ENCODE peak calls at places on chromosomes 6 and 20, in nine cellular contexts. One of them, this sample, is unnamed.

GRCh38 chr6:97322226-97322625 is 39.2 kb upstream of the MMS22L start:
- DNase-seq in lower lobe of right lung: no peak
- DNase-seq in activated T-cell treated with anti-CD3 and anti-CD28 coated beads for 1 hour: no peak
- DNase-seq in ELR: peak; percentile 8
- DNase-seq in lung microvascular endothelial cell: no peak
- DNase-seq in stimulated activated CD4-positive, alpha-beta T cell treated with anti-CD3 and anti-CD28 coated beads, Interleukin-4, amount 100 ng/mL, for 1 hour: no peak
- DNase-seq in HEK293T: no peak
- DNase-seq in fibroblast of the aortic adventitia: no peak
- DNase-seq in naive B cell: no peak
- DNase-seq in this sample: no peak

GRCh38 chr20:36614781-36615557 is 9.4 kb downstream of the RAB5IF start:
- DNase-seq in lower lobe of right lung: no peak
- DNase-seq in activated T-cell treated with anti-CD3 and anti-CD28 coated beads for 1 hour: no peak
- DNase-seq in ELR: no peak
- DNase-seq in lung microvascular endothelial cell: no peak
- DNase-seq in stimulated activated CD4-positive, alpha-beta T cell treated with anti-CD3 and anti-CD28 coated beads, Interleukin-4, amount 100 ng/mL, for 1 hour: no peak
- DNase-seq in HEK293T: no peak
- DNase-seq in fibroblast of the aortic adventitia: no peak
- DNase-seq in naive B cell: no peak
- DNase-seq in this sample: no peak

GRCh38 chr6:167225903-167226508 is 65.1 kb upstream of the UNC93A start:
- DNase-seq in lower lobe of right lung: no peak
- DNase-seq in activated T-cell treated with anti-CD3 and anti-CD28 coated beads for 1 hour: no peak
- DNase-seq in ELR: no peak
- DNase-seq in lung microvascular endothelial cell: no peak
- DNase-seq in stimulated activated CD4-positive, alpha-beta T cell treated with anti-CD3 and anti-CD28 coated beads, Interleukin-4, amount 100 ng/mL, for 1 hour: no peak
- DNase-seq in HEK293T: no peak
- DNase-seq in fibroblast of the aortic adventitia: no peak
- DNase-seq in naive B cell: no peak
- DNase-seq in this sample: no peak

GRCh38 chr6:43180985-43181384 is 1.0 kb upstream of the CUL9 start:
- DNase-seq in lower lobe of right lung: no peak
- DNase-seq in activated T-cell treated with anti-CD3 and anti-CD28 coated beads for 1 hour: no peak
- DNase-seq in ELR: peak; percentile 20
- DNase-seq in lung microvascular endothelial cell: peak; percentile 7
- DNase-seq in stimulated activated CD4-positive, alpha-beta T cell treated with anti-CD3 and anti-CD28 coated beads, Interleukin-4, amount 100 ng/mL, for 1 hour: no peak
- DNase-seq in HEK293T: no peak
- DNase-seq in fibroblast of the aortic adventitia: no peak
- DNase-seq in naive B cell: no peak
- DNase-seq in this sample: no peak

GRCh38 chr20:59564171-59564570 is 40.2 kb upstream of the PHACTR3 start:
- DNase-seq in lower lobe of right lung: no peak
- DNase-seq in activated T-cell treated with anti-CD3 and anti-CD28 coated beads for 1 hour: no peak
- DNase-seq in ELR: no peak
- DNase-seq in lung microvascular endothelial cell: no peak
- DNase-seq in stimulated activated CD4-positive, alpha-beta T cell treated with anti-CD3 and anti-CD28 coated beads, Interleukin-4, amount 100 ng/mL, for 1 hour: no peak
- DNase-seq in HEK293T: peak; percentile 4
- DNase-seq in fibroblast of the aortic adventitia: no peak
- DNase-seq in naive B cell: no peak
- DNase-seq in this sample: no peak

GRCh38 chr6:13624871-13625288 is 9.7 kb downstream of the NOL7 start:
- DNase-seq in lower lobe of right lung: no peak
- DNase-seq in activated T-cell treated with anti-CD3 and anti-CD28 coated beads for 1 hour: no peak
- DNase-seq in ELR: peak; percentile 66
- DNase-seq in lung microvascular endothelial cell: peak; percentile 62
- DNase-seq in stimulated activated CD4-positive, alpha-beta T cell treated with anti-CD3 and anti-CD28 coated beads, Interleukin-4, amount 100 ng/mL, for 1 hour: no peak
- DNase-seq in HEK293T: peak; percentile 58
- DNase-seq in fibroblast of the aortic adventitia: peak; percentile 48
- DNase-seq in naive B cell: peak; percentile 33
- DNase-seq in this sample: no peak

GRCh38 chr6:157579467-157580031 is 198.6 kb downstream of the ZDHHC14 start:
- DNase-seq in lower lobe of right lung: no peak
- DNase-seq in activated T-cell treated with anti-CD3 and anti-CD28 coated beads for 1 hour: no peak
- DNase-seq in ELR: peak; percentile 21
- DNase-seq in lung microvascular endothelial cell: peak; percentile 78
- DNase-seq in stimulated activated CD4-positive, alpha-beta T cell treated with anti-CD3 and anti-CD28 coated beads, Interleukin-4, amount 100 ng/mL, for 1 hour: no peak
- DNase-seq in HEK293T: no peak
- DNase-seq in fibroblast of the aortic adventitia: no peak
- DNase-seq in naive B cell: no peak
- DNase-seq in this sample: no peak

GRCh38 chr20:60862601-60863000 is 389.5 kb upstream of the CDH4 start:
- DNase-seq in lower lobe of right lung: no peak
- DNase-seq in activated T-cell treated with anti-CD3 and anti-CD28 coated beads for 1 hour: no peak
- DNase-seq in ELR: no peak
- DNase-seq in lung microvascular endothelial cell: no peak
- DNase-seq in stimulated activated CD4-positive, alpha-beta T cell treated with anti-CD3 and anti-CD28 coated beads, Interleukin-4, amount 100 ng/mL, for 1 hour: no peak
- DNase-seq in HEK293T: no peak
- DNase-seq in fibroblast of the aortic adventitia: no peak
- DNase-seq in naive B cell: no peak
- DNase-seq in this sample: no peak

GRCh38 chr20:4894409-4894808 is 106.9 kb downstream of the SLC23A2 start:
- DNase-seq in lower lobe of right lung: no peak
- DNase-seq in activated T-cell treated with anti-CD3 and anti-CD28 coated beads for 1 hour: no peak
- DNase-seq in ELR: no peak
- DNase-seq in lung microvascular endothelial cell: no peak
- DNase-seq in stimulated activated CD4-positive, alpha-beta T cell treated with anti-CD3 and anti-CD28 coated beads, Interleukin-4, amount 100 ng/mL, for 1 hour: no peak
- DNase-seq in HEK293T: no peak
- DNase-seq in fibroblast of the aortic adventitia: no peak
- DNase-seq in naive B cell: no peak
- DNase-seq in this sample: no peak

GRCh38 chr6:161542581-161542980 is 268.7 kb upstream of the AGPAT4 start:
- DNase-seq in lower lobe of right lung: no peak
- DNase-seq in activated T-cell treated with anti-CD3 and anti-CD28 coated beads for 1 hour: no peak
- DNase-seq in ELR: no peak
- DNase-seq in lung microvascular endothelial cell: no peak
- DNase-seq in stimulated activated CD4-positive, alpha-beta T cell treated with anti-CD3 and anti-CD28 coated beads, Interleukin-4, amount 100 ng/mL, for 1 hour: no peak
- DNase-seq in HEK293T: no peak
- DNase-seq in fibroblast of the aortic adventitia: no peak
- DNase-seq in naive B cell: no peak
- DNase-seq in this sample: no peak

GRCh38 chr20:22768779-22769178 is 184.4 kb upstream of the FOXA2 start:
- DNase-seq in lower lobe of right lung: no peak
- DNase-seq in activated T-cell treated with anti-CD3 and anti-CD28 coated beads for 1 hour: no peak
- DNase-seq in ELR: no peak
- DNase-seq in lung microvascular endothelial cell: no peak
- DNase-seq in stimulated activated CD4-positive, alpha-beta T cell treated with anti-CD3 and anti-CD28 coated beads, Interleukin-4, amount 100 ng/mL, for 1 hour: no peak
- DNase-seq in HEK293T: no peak
- DNase-seq in fibroblast of the aortic adventitia: no peak
- DNase-seq in naive B cell: no peak
- DNase-seq in this sample: no peak

GRCh38 chr20:46128310-46129151 is 10.4 kb downstream of the CD40 start:
- DNase-seq in lower lobe of right lung: no peak
- DNase-seq in activated T-cell treated with anti-CD3 and anti-CD28 coated beads for 1 hour: no peak
- DNase-seq in ELR: peak; percentile 36
- DNase-seq in lung microvascular endothelial cell: peak; percentile 59
- DNase-seq in stimulated activated CD4-positive, alpha-beta T cell treated with anti-CD3 and anti-CD28 coated beads, Interleukin-4, amount 100 ng/mL, for 1 hour: no peak
- DNase-seq in HEK293T: peak; percentile 69
- DNase-seq in fibroblast of the aortic adventitia: peak; percentile 14
- DNase-seq in naive B cell: no peak
- DNase-seq in this sample: no peak

GRCh38 chr6:34922177-34922663 is 33.2 kb downstream of the ANKS1A start:
- DNase-seq in lower lobe of right lung: no peak
- DNase-seq in activated T-cell treated with anti-CD3 and anti-CD28 coated beads for 1 hour: no peak
- DNase-seq in ELR: peak; percentile 91
- DNase-seq in lung microvascular endothelial cell: peak; percentile 16
- DNase-seq in stimulated activated CD4-positive, alpha-beta T cell treated with anti-CD3 and anti-CD28 coated beads, Interleukin-4, amount 100 ng/mL, for 1 hour: no peak
- DNase-seq in HEK293T: no peak
- DNase-seq in fibroblast of the aortic adventitia: peak; percentile 64
- DNase-seq in naive B cell: no peak
- DNase-seq in this sample: no peak

GRCh38 chr6:40906759-40907158 is 132.3 kb downstream of the UNC5CL start:
- DNase-seq in lower lobe of right lung: no peak
- DNase-seq in activated T-cell treated with anti-CD3 and anti-CD28 coated beads for 1 hour: no peak
- DNase-seq in ELR: peak; percentile 72
- DNase-seq in lung microvascular endothelial cell: peak; percentile 43
- DNase-seq in stimulated activated CD4-positive, alpha-beta T cell treated with anti-CD3 and anti-CD28 coated beads, Interleukin-4, amount 100 ng/mL, for 1 hour: no peak
- DNase-seq in HEK293T: no peak
- DNase-seq in fibroblast of the aortic adventitia: peak; percentile 8
- DNase-seq in naive B cell: no peak
- DNase-seq in this sample: no peak

GRCh38 chr6:73790572-73790971 is 94.6 kb downstream of the CD109 start:
- DNase-seq in lower lobe of right lung: no peak
- DNase-seq in activated T-cell treated with anti-CD3 and anti-CD28 coated beads for 1 hour: no peak
- DNase-seq in ELR: no peak
- DNase-seq in lung microvascular endothelial cell: no peak
- DNase-seq in stimulated activated CD4-positive, alpha-beta T cell treated with anti-CD3 and anti-CD28 coated beads, Interleukin-4, amount 100 ng/mL, for 1 hour: no peak
- DNase-seq in HEK293T: no peak
- DNase-seq in fibroblast of the aortic adventitia: no peak
- DNase-seq in naive B cell: no peak
- DNase-seq in this sample: no peak

GRCh38 chr6:153218184-153218792 is 87.2 kb upstream of the RGS17 start:
- DNase-seq in lower lobe of right lung: no peak
- DNase-seq in activated T-cell treated with anti-CD3 and anti-CD28 coated beads for 1 hour: no peak
- DNase-seq in ELR: no peak
- DNase-seq in lung microvascular endothelial cell: no peak
- DNase-seq in stimulated activated CD4-positive, alpha-beta T cell treated with anti-CD3 and anti-CD28 coated beads, Interleukin-4, amount 100 ng/mL, for 1 hour: no peak
- DNase-seq in HEK293T: no peak
- DNase-seq in fibroblast of the aortic adventitia: no peak
- DNase-seq in naive B cell: no peak
- DNase-seq in this sample: no peak

GRCh38 chr6:40083141-40083920 is 149.1 kb upstream of the MOCS1 start:
- DNase-seq in lower lobe of right lung: no peak
- DNase-seq in activated T-cell treated with anti-CD3 and anti-CD28 coated beads for 1 hour: no peak
- DNase-seq in ELR: no peak
- DNase-seq in lung microvascular endothelial cell: no peak
- DNase-seq in stimulated activated CD4-positive, alpha-beta T cell treated with anti-CD3 and anti-CD28 coated beads, Interleukin-4, amount 100 ng/mL, for 1 hour: no peak
- DNase-seq in HEK293T: no peak
- DNase-seq in fibroblast of the aortic adventitia: no peak
- DNase-seq in naive B cell: no peak
- DNase-seq in this sample: no peak

GRCh38 chr6:149405823-149406765 is 6.0 kb downstream of the SUMO4 start:
- DNase-seq in lower lobe of right lung: no peak
- DNase-seq in activated T-cell treated with anti-CD3 and anti-CD28 coated beads for 1 hour: no peak
- DNase-seq in ELR: peak; percentile 25
- DNase-seq in lung microvascular endothelial cell: no peak
- DNase-seq in stimulated activated CD4-positive, alpha-beta T cell treated with anti-CD3 and anti-CD28 coated beads, Interleukin-4, amount 100 ng/mL, for 1 hour: no peak
- DNase-seq in HEK293T: no peak
- DNase-seq in fibroblast of the aortic adventitia: peak; percentile 51
- DNase-seq in naive B cell: no peak
- DNase-seq in this sample: no peak

GRCh38 chr6:168118935-168119334 is 39.9 kb upstream of the FRMD1 start:
- DNase-seq in lower lobe of right lung: no peak
- DNase-seq in activated T-cell treated with anti-CD3 and anti-CD28 coated beads for 1 hour: no peak
- DNase-seq in ELR: no peak
- DNase-seq in lung microvascular endothelial cell: no peak
- DNase-seq in stimulated activated CD4-positive, alpha-beta T cell treated with anti-CD3 and anti-CD28 coated beads, Interleukin-4, amount 100 ng/mL, for 1 hour: no peak
- DNase-seq in HEK293T: no peak
- DNase-seq in fibroblast of the aortic adventitia: no peak
- DNase-seq in naive B cell: no peak
- DNase-seq in this sample: no peak

GRCh38 chr6:138339024-138339423 is 38.7 kb upstream of the SMIM28 start:
- DNase-seq in lower lobe of right lung: no peak
- DNase-seq in activated T-cell treated with anti-CD3 and anti-CD28 coated beads for 1 hour: no peak
- DNase-seq in ELR: no peak
- DNase-seq in lung microvascular endothelial cell: no peak
- DNase-seq in stimulated activated CD4-positive, alpha-beta T cell treated with anti-CD3 and anti-CD28 coated beads, Interleukin-4, amount 100 ng/mL, for 1 hour: no peak
- DNase-seq in HEK293T: no peak
- DNase-seq in fibroblast of the aortic adventitia: no peak
- DNase-seq in naive B cell: no peak
- DNase-seq in this sample: no peak

GRCh38 chr20:38726849-38727601 is 2.7 kb downstream of the SLC32A1 start:
- DNase-seq in lower lobe of right lung: no peak
- DNase-seq in activated T-cell treated with anti-CD3 and anti-CD28 coated beads for 1 hour: no peak
- DNase-seq in ELR: peak; percentile 43
- DNase-seq in lung microvascular endothelial cell: peak; percentile 53
- DNase-seq in stimulated activated CD4-positive, alpha-beta T cell treated with anti-CD3 and anti-CD28 coated beads, Interleukin-4, amount 100 ng/mL, for 1 hour: peak; percentile 65
- DNase-seq in HEK293T: no peak
- DNase-seq in fibroblast of the aortic adventitia: no peak
- DNase-seq in naive B cell: peak; percentile 41
- DNase-seq in this sample: peak; percentile 26

GRCh38 chr6:151240861-151241642 is 1.3 kb downstream of the AKAP12 start:
- DNase-seq in lower lobe of right lung: no peak
- DNase-seq in activated T-cell treated with anti-CD3 and anti-CD28 coated beads for 1 hour: no peak
- DNase-seq in ELR: peak; percentile 75
- DNase-seq in lung microvascular endothelial cell: peak; percentile 67
- DNase-seq in stimulated activated CD4-positive, alpha-beta T cell treated with anti-CD3 and anti-CD28 coated beads, Interleukin-4, amount 100 ng/mL, for 1 hour: no peak
- DNase-seq in HEK293T: peak; percentile 65
- DNase-seq in fibroblast of the aortic adventitia: peak; percentile 85
- DNase-seq in naive B cell: peak; percentile 1
- DNase-seq in this sample: no peak

GRCh38 chr6:11276911-11277274 is 44.4 kb upstream of the NEDD9 start:
- DNase-seq in lower lobe of right lung: no peak
- DNase-seq in activated T-cell treated with anti-CD3 and anti-CD28 coated beads for 1 hour: no peak
- DNase-seq in ELR: peak; percentile 16
- DNase-seq in lung microvascular endothelial cell: no peak
- DNase-seq in stimulated activated CD4-positive, alpha-beta T cell treated with anti-CD3 and anti-CD28 coated beads, Interleukin-4, amount 100 ng/mL, for 1 hour: no peak
- DNase-seq in HEK293T: no peak
- DNase-seq in fibroblast of the aortic adventitia: no peak
- DNase-seq in naive B cell: no peak
- DNase-seq in this sample: no peak

GRCh38 chr6:32047084-32047478 is 8.9 kb downstream of the CYP21A2 start:
- DNase-seq in lower lobe of right lung: no peak
- DNase-seq in activated T-cell treated with anti-CD3 and anti-CD28 coated beads for 1 hour: no peak
- DNase-seq in ELR: peak; percentile 63
- DNase-seq in lung microvascular endothelial cell: peak; percentile 59
- DNase-seq in stimulated activated CD4-positive, alpha-beta T cell treated with anti-CD3 and anti-CD28 coated beads, Interleukin-4, amount 100 ng/mL, for 1 hour: no peak
- DNase-seq in HEK293T: no peak
- DNase-seq in fibroblast of the aortic adventitia: peak; percentile 68
- DNase-seq in naive B cell: no peak
- DNase-seq in this sample: no peak

GRCh38 chr6:17703256-17703694 is 3.5 kb downstream of the NUP153 start:
- DNase-seq in lower lobe of right lung: no peak
- DNase-seq in activated T-cell treated with anti-CD3 and anti-CD28 coated beads for 1 hour: no peak
- DNase-seq in ELR: peak; percentile 89
- DNase-seq in lung microvascular endothelial cell: peak; percentile 58
- DNase-seq in stimulated activated CD4-positive, alpha-beta T cell treated with anti-CD3 and anti-CD28 coated beads, Interleukin-4, amount 100 ng/mL, for 1 hour: no peak
- DNase-seq in HEK293T: no peak
- DNase-seq in fibroblast of the aortic adventitia: peak; percentile 98
- DNase-seq in naive B cell: peak; percentile 48
- DNase-seq in this sample: no peak

GRCh38 chr6:158801655-158802294 is 17.4 kb downstream of the EZR start:
- DNase-seq in lower lobe of right lung: no peak
- DNase-seq in activated T-cell treated with anti-CD3 and anti-CD28 coated beads for 1 hour: no peak
- DNase-seq in ELR: no peak
- DNase-seq in lung microvascular endothelial cell: no peak
- DNase-seq in stimulated activated CD4-positive, alpha-beta T cell treated with anti-CD3 and anti-CD28 coated beads, Interleukin-4, amount 100 ng/mL, for 1 hour: no peak
- DNase-seq in HEK293T: no peak
- DNase-seq in fibroblast of the aortic adventitia: no peak
- DNase-seq in naive B cell: no peak
- DNase-seq in this sample: no peak

GRCh38 chr20:47925603-47926002 is 140.3 kb upstream of the SULF2 start:
- DNase-seq in lower lobe of right lung: no peak
- DNase-seq in activated T-cell treated with anti-CD3 and anti-CD28 coated beads for 1 hour: no peak
- DNase-seq in ELR: no peak
- DNase-seq in lung microvascular endothelial cell: no peak
- DNase-seq in stimulated activated CD4-positive, alpha-beta T cell treated with anti-CD3 and anti-CD28 coated beads, Interleukin-4, amount 100 ng/mL, for 1 hour: no peak
- DNase-seq in HEK293T: no peak
- DNase-seq in fibroblast of the aortic adventitia: no peak
- DNase-seq in naive B cell: no peak
- DNase-seq in this sample: no peak

GRCh38 chr6:92124126-92124525 is 1295.2 kb downstream of the EPHA7 start:
- DNase-seq in lower lobe of right lung: no peak
- DNase-seq in activated T-cell treated with anti-CD3 and anti-CD28 coated beads for 1 hour: no peak
- DNase-seq in ELR: no peak
- DNase-seq in lung microvascular endothelial cell: no peak
- DNase-seq in stimulated activated CD4-positive, alpha-beta T cell treated with anti-CD3 and anti-CD28 coated beads, Interleukin-4, amount 100 ng/mL, for 1 hour: no peak
- DNase-seq in HEK293T: no peak
- DNase-seq in fibroblast of the aortic adventitia: no peak
- DNase-seq in naive B cell: no peak
- DNase-seq in this sample: no peak

GRCh38 chr6:165653196-165653595 is 9.8 kb downstream of the PDE10A start:
- DNase-seq in lower lobe of right lung: no peak
- DNase-seq in activated T-cell treated with anti-CD3 and anti-CD28 coated beads for 1 hour: no peak
- DNase-seq in ELR: no peak
- DNase-seq in lung microvascular endothelial cell: peak; percentile 78
- DNase-seq in stimulated activated CD4-positive, alpha-beta T cell treated with anti-CD3 and anti-CD28 coated beads, Interleukin-4, amount 100 ng/mL, for 1 hour: no peak
- DNase-seq in HEK293T: no peak
- DNase-seq in fibroblast of the aortic adventitia: peak; percentile 62
- DNase-seq in naive B cell: no peak
- DNase-seq in this sample: no peak

GRCh38 chr6:3884007-3884745 is 35.0 kb downstream of the FAM50B start:
- DNase-seq in lower lobe of right lung: no peak
- DNase-seq in activated T-cell treated with anti-CD3 and anti-CD28 coated beads for 1 hour: no peak
- DNase-seq in ELR: peak; percentile 72
- DNase-seq in lung microvascular endothelial cell: no peak
- DNase-seq in stimulated activated CD4-positive, alpha-beta T cell treated with anti-CD3 and anti-CD28 coated beads, Interleukin-4, amount 100 ng/mL, for 1 hour: no peak
- DNase-seq in HEK293T: no peak
- DNase-seq in fibroblast of the aortic adventitia: peak; percentile 75
- DNase-seq in naive B cell: no peak
- DNase-seq in this sample: no peak

GRCh38 chr6:5248302-5249098 is 12.2 kb downstream of the LYRM4 start:
- DNase-seq in lower lobe of right lung: no peak
- DNase-seq in activated T-cell treated with anti-CD3 and anti-CD28 coated beads for 1 hour: no peak
- DNase-seq in ELR: no peak
- DNase-seq in lung microvascular endothelial cell: no peak
- DNase-seq in stimulated activated CD4-positive, alpha-beta T cell treated with anti-CD3 and anti-CD28 coated beads, Interleukin-4, amount 100 ng/mL, for 1 hour: no peak
- DNase-seq in HEK293T: no peak
- DNase-seq in fibroblast of the aortic adventitia: no peak
- DNase-seq in naive B cell: no peak
- DNase-seq in this sample: no peak

This sample was measured in effector CD8-positive, alpha-beta T cell.